ENCODE peak calls at places on chromosomes 1 and 21, in eight cellular contexts. X, I, U, S, M, W, E and N are unnamed samples.

GRCh38 chr21:28280611-28281010 is 712.1 kb downstream of the LTN1 start:
- DNase-seq in X (no peak), I (no peak), U (no peak), S (no peak), M (no peak), W (no peak), E (no peak), N (no peak)

GRCh38 chr1:54240741-54241335 is 40.9 kb downstream of the MRPL37 start:
- DNase-seq in X (no peak), I (no peak), U (no peak), S (no peak), M (no peak), W (no peak), E (no peak), N (no peak)

GRCh38 chr1:175201061-175201508 is 8.5 kb upstream of the KIAA0040 start:
- DNase-seq in X (no peak), I (no peak), U (no peak), S (no peak), M (no peak), W (peak), E (no peak), N (no peak)

GRCh38 chr1:160625725-160626498 is 20.9 kb downstream of the SLAMF1 start:
- DNase-seq in X (no peak), I (no peak), U (no peak), S (no peak), M (no peak), W (no peak), E (no peak), N (no peak)

GRCh38 chr21:45080639-45081414 is 6.4 kb downstream of the ADARB1 start:
- DNase-seq in X (no peak), I (no peak), U (no peak), S (peak), M (no peak), W (no peak), E (peak), N (peak)

GRCh38 chr21:25568230-25568629 is 39.1 kb downstream of the MRPL39 start:
- DNase-seq in X (no peak), I (no peak), U (no peak), S (no peak), M (peak), W (peak), E (no peak), N (no peak)

GRCh38 chr1:180248731-180249681 is 18.9 kb downstream of the LHX4 start:
- DNase-seq in X (no peak), I (no peak), U (peak), S (no peak), M (no peak), W (no peak), E (no peak), N (no peak)

GRCh38 chr1:113325039-113325438 is 65.3 kb upstream of the MAGI3 start:
- DNase-seq in X (peak), I (peak), U (no peak), S (no peak), M (no peak), W (no peak), E (no peak), N (no peak)

GRCh38 chr1:8349473-8349865 is 31.6 kb downstream of the SLC45A1 start:
- DNase-seq in X (no peak), I (no peak), U (no peak), S (no peak), M (no peak), W (no peak), E (peak), N (no peak)
- TF ChIP-seq POLR2A in X (no peak), I (no peak), U (no peak), S (no peak), M (no peak), W (no peak), E (no peak), N (no peak)

GRCh38 chr1:182615468-182616129 is 11.4 kb upstream of the RGS16 start:
- DNase-seq in X (no peak), I (no peak), U (peak), S (peak), M (peak), W (peak), E (peak), N (no peak)

GRCh38 chr1:182617075-182617429 is 12.9 kb upstream of the RGS16 start:
- DNase-seq in X (no peak), I (no peak), U (no peak), S (no peak), M (no peak), W (no peak), E (no peak), N (no peak)

GRCh38 chr1:182617734-182618288 is 13.6 kb upstream of the RGS16 start:
- DNase-seq in X (no peak), I (no peak), U (peak), S (no peak), M (no peak), W (no peak), E (no peak), N (no peak)

GRCh38 chr1:182616130-182617074 is 12.2 kb upstream of the RGS16 start:
- DNase-seq in X (no peak), I (peak), U (peak), S (peak), M (peak), W (peak), E (peak), N (no peak)

DNA sequence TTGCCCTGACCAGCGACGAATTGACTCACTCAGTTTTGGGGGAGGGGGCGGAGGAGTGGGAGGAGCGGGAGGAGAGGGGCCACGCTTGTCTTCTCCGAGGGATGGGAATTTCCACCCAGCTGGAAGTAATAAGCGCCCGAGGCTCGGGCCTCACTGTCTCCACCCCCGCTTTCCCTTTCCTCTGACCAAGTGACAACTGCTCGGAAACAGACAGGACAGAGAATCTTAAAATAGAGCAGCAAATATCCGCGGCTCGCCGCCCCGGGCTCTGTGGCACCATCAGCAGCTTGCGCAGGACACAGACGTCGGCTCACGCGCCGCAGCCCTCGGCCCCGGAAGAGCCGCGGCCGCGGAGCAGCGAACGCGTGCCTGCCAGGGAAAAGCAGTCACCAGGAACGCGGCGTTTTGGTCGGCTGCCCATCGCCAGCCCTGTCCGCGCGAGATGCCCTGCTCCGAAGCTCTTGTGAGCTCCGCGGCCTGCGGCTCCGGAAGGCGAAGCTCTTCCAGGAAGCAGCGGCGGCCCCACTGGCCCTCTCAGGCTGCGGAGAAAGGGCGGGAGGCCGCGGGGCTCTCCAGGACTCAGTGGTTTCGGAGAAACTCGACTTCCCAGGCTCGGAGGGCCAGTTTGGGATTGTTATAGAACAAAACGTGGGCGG is 10.7 kb upstream of the RGS16 start:
- DNase-seq in X (peak), I (peak), U (peak), S (peak), M (peak), W (peak), E (peak), N (peak)
- TF ChIP-seq POLR2A in X (no peak), I (no peak), U (peak), S (no peak), M (no peak), W (no peak), E (peak), N (peak)

GRCh38 chr1:1235016-1235744 is 3.1 kb downstream of the B3GALT6 start:
- DNase-seq in X (no peak), I (no peak), U (no peak), S (no peak), M (no peak), W (no peak), E (no peak), N (no peak)
- TF ChIP-seq POLR2A in X (peak), I (no peak), U (no peak), S (no peak), M (no peak), W (no peak), E (no peak), N (no peak)

DNA sequence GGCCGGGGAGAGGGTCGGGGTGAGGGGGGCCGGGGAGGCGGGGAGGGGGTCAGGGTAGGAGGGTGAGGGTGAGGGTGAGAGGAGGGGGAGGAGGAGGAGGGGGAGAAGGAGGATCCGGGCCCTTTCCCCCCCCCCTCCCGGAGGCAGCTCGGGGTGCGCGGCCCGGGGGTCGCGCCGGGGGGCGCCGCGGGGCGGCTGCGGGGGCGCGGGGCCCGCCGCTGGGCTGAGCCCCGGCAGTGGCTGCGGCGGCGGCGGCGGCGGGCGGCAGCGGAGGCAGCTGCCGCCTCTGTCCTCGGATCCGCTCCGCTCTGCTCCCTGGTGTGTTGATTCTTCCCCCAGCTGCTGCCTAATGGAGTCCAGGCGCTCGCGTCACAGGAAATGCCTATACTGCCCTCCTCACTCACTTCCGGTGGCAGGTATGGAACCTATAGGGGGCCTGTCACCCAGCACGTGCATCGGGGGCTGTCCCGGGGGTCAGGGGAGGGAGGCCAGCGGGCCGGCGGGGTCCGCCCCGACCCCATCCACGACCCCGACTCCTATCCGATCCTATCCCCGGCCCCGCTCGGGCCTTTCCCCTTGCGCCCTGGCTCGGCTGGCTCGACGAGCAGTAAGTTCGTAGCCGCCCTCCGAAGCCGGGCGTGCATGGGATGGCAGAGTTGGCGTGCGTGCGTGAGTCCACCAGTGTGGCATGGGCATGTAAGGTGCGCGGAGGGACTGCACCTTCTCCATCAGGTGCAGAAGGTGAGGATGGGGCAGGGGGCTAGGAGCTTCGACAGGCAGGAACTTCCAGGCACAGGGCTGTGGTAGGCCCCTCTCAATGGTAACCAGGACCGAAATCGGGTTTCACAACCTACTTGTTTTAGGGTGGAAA is at the start of gene WDR26:
- DNase-seq in X (peak), I (peak), U (peak), S (peak), M (peak), W (peak), E (peak), N (peak)
- TF ChIP-seq POLR2A in X (peak), I (no peak), U (no peak), S (no peak), M (peak), W (peak), E (peak), N (peak)

DNA sequence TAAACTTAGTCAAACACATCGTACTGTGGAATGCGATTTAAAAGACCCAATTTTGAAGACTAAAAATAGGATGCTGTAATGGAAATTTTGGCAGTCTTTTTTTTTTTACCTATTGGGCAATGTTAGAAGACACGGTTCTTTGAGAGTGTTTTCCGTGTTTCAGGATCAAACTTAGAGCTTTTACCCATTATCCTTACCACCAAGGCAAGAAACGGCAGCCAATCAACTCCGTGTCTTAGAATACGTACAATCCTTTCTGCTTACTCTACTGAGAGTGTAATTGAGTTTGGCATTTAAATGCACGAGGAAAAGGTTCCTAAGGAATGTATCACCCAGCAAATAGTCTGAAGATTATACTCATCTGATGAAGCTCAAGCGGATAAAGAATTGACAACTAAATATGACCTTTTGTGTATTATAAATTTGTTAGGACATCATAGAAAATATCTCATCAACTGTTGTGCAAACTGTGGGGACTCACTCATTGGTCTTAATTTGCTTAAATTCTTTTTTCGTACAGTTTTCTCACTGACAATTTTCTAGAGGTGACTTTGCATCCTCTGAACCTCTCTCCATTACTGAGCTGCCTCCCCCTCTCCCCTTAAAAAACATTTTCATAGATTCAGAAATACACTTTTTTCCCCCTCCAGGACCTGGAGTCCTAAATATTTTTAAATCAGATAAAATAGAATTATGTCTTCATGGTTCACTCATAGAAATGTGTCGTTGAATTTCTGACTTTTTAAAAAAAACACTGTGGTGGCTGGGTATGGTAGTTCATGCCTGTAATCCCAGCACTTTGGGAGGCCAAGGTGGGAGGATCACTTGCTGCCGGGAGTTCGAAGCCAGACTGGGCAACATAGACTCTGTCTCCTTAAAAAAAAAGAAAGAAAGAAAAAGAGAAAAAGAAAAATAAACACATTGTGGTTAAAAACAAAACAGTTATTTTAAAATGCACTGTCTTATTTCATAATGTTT is 1.3 kb downstream of the CNST start:
- DNase-seq in X (peak), I (no peak), U (peak), S (no peak), M (no peak), W (peak), E (no peak), N (no peak)
- TF ChIP-seq POLR2A in X (no peak), I (no peak), U (no peak), S (no peak), M (no peak), W (no peak), E (no peak), N (no peak)

GRCh38 chr1:208243851-208244583 is at the start of gene PLXNA2:
- DNase-seq in X (peak), I (peak), U (peak), S (peak), M (peak), W (peak), E (peak), N (peak)
- TF ChIP-seq POLR2A in X (no peak), I (no peak), U (no peak), S (no peak), M (peak), W (peak), E (peak), N (peak)

DNA sequence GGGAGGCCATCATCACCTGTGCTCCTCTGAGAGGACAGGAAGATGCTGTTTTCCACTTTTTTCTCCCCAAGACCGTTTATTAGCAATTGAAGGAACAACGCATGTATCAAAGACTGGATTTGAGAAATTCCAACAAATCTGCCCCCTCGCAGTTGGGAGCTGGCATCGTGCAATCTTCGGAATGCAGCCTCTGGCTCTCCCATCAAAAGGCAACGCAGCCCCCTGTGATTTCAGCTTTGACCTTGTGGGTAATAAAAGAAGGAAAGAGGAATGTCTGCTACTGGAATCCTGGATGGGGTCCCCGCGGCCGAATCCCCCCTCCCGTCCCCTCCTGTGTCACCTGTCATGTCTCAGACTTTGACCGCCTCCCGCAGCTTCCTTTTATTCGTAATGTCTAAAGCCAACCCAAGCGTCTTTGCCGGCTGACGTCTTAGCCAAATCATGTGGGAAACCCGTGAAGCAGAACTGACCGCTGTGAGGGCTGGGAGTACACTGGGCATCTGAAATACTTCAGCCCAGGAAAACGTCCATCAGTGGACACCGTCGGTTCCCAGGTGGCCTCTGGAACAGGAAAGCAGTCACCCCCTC is 101.5 kb downstream of the WDR4 start:
- DNase-seq in X (no peak), I (no peak), U (no peak), S (no peak), M (no peak), W (no peak), E (no peak), N (no peak)
- TF ChIP-seq POLR2A in X (no peak), I (no peak), U (no peak), S (no peak), M (no peak), W (no peak), E (no peak), N (no peak)

DNA sequence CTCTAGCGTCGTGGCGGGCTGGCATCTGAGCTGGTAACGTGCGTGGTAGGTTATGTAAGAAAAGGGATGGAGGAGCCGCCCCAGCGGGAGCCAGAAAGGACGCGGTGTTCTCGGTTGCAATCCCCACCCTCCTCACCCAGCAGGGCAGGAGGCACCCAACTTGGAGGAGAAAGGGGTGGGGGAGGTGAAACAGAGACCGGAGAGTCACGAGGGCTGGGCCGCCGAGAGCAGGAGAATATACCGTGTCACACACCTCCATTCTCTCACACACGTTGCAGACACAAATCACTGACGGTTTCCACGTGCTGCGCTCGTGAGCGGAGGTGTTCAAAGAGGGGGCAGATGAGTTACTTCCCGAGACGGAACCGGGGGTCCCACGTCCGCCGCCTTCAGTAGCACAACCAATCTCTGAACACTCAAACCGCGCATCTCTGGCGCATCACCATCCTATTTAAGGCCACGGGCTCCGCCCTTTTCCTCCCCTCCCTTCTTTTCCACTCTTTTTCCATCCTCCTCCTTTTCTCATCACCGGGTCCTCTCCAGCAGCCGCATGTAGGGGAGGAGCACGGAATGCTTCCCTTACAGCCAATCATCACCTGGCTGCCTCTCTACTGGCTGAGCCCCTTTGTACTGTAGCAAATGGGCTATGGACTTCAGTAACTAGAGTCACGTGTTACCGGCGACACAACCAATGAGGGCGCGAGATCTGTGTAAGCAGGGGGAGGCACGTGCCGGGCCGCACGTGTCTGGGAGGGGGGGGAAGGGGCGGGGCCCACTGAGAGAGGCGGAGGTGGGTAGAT is at the start of gene CIART:
- DNase-seq in X (peak), I (peak), U (peak), S (peak), M (peak), W (peak), E (peak), N (peak)
- TF ChIP-seq POLR2A in X (peak), I (no peak), U (no peak), S (no peak), M (peak), W (peak), E (peak), N (peak)

GRCh38 chr1:207823880-207824566 is 72.2 kb downstream of the CD46 start:
- DNase-seq in X (peak), I (peak), U (peak), S (peak), M (peak), W (peak), E (peak), N (peak)
- TF ChIP-seq POLR2A in X (peak), I (no peak), U (peak), S (no peak), M (peak), W (no peak), E (peak), N (no peak)